ENCODE peak calls at places on chromosome 7, in five cellular contexts. M, D, Q, C and K are unnamed samples.

GRCh38 chr7:131602994-131603372 is 46.6 kb upstream of the PODXL start:
- ATAC-seq in D (no peak), Q (no peak), M (no peak), C (peak), K (no peak)

GRCh38 chr7:2729893-2730716 is 42.1 kb downstream of the AMZ1 start:
- ATAC-seq in Q (no peak), C (no peak), D (no peak), M (no peak), K (peak)

GRCh38 chr7:46315891-46316290 is 394.8 kb upstream of the IGFBP3 start:
- ATAC-seq in C (no peak), Q (no peak), M (no peak), D (no peak), K (no peak)

GRCh38 chr7:74318043-74318442 is 28.8 kb downstream of the CLIP2 start:
- ATAC-seq in C (no peak), Q (no peak), M (no peak), D (no peak), K (no peak)

GRCh38 chr7:127154101-127154500 is 98.6 kb downstream of the GRM8 start:
- ATAC-seq in M (no peak), D (no peak), C (no peak), Q (no peak), K (no peak)

GRCh38 chr7:6234384-6234783 is 38.0 kb downstream of the CYTH3 start:
- ATAC-seq in Q (peak), D (no peak), C (no peak), M (no peak), K (no peak)

GRCh38 chr7:158771213-158771817 is 58.0 kb downstream of the ESYT2 start:
- ATAC-seq in M (no peak), C (no peak), D (no peak), Q (no peak), K (no peak)

GRCh38 chr7:108235451-108236061 is 105.4 kb upstream of the LAMB4 start:
- ATAC-seq in Q (no peak), D (no peak), C (no peak), M (peak), K (no peak)

GRCh38 chr7:51274001-51274400 is 42.6 kb downstream of the COBL start:
- ATAC-seq in M (peak), Q (no peak), C (no peak), D (no peak), K (no peak)

GRCh38 chr7:4242706-4243105 is 439.4 kb upstream of the FOXK1 start:
- ATAC-seq in M (no peak), C (no peak), Q (no peak), D (no peak), K (no peak)

GRCh38 chr7:26179422-26179821 is 21.1 kb downstream of the HNRNPA2B1 start:
- ATAC-seq in Q (no peak), D (no peak), M (no peak), C (peak), K (no peak)

GRCh38 chr7:51045319-51046102 is 262.8 kb upstream of the GRB10 start:
- ATAC-seq in D (no peak), M (no peak), C (peak), Q (no peak), K (no peak)

GRCh38 chr7:130189281-130189782 is 15.9 kb downstream of the TMEM209 start:
- ATAC-seq in M (no peak), C (no peak), Q (no peak), D (no peak), K (no peak)

GRCh38 chr7:102287082-102287464 is 405 bp downstream of the SH2B2 start:
- ATAC-seq in M (peak), D (peak), C (peak), Q (no peak), K (peak)

GRCh38 chr7:122544463-122544862 is 154.5 kb downstream of the RNF133 start:
- ATAC-seq in C (peak), Q (no peak), M (peak), D (no peak), K (peak)

GRCh38 chr7:95320663-95321062 is 3.7 kb downstream of the PON1 start:
- ATAC-seq in C (no peak), Q (no peak), M (peak), D (no peak), K (no peak)

GRCh38 chr7:41118490-41118889 is 584.4 kb downstream of the INHBA start:
- ATAC-seq in C (no peak), D (no peak), M (no peak), Q (no peak), K (no peak)